ENCODE peak calls at places on chromosomes 4 and X, in ten cellular contexts. One of them, this sample, is unnamed.

GRCh38 chrX:39335447-39336235 is 534.4 kb downstream of the MID1IP1 start:
- DNase-seq in astrocyte of the spinal cord: no peak
- DNase-seq in type B pancreatic cell: no peak
- DNase-seq in GM20000: no peak
- DNase-seq in left ventricle myocardium inferior: no peak
- DNase-seq in Calu3: no peak
- DNase-seq in choroid plexus epithelial cell: no peak
- DNase-seq in GM06990: no peak
- DNase-seq in kidney epithelial cell: no peak
- DNase-seq in fibroblast of lung: no peak
- DNase-seq in this sample: no peak

GRCh38 chr4:83771113-83771705 is 235.3 kb downstream of the GPAT3 start:
- DNase-seq in GM20000: peak
- DNase-seq in kidney epithelial cell: no peak
- DNase-seq in astrocyte of the spinal cord: peak
- DNase-seq in type B pancreatic cell: no peak
- DNase-seq in GM06990: no peak
- DNase-seq in left ventricle myocardium inferior: peak
- DNase-seq in fibroblast of lung: peak
- DNase-seq in Calu3: peak
- DNase-seq in choroid plexus epithelial cell: peak
- DNase-seq in this sample: peak

GRCh38 chr4:65719635-65720034 is 49.3 kb upstream of the EPHA5 start:
- DNase-seq in left ventricle myocardium inferior: no peak
- DNase-seq in GM20000: no peak
- DNase-seq in astrocyte of the spinal cord: no peak
- DNase-seq in fibroblast of lung: no peak
- DNase-seq in type B pancreatic cell: no peak
- DNase-seq in GM06990: no peak
- DNase-seq in kidney epithelial cell: no peak
- DNase-seq in choroid plexus epithelial cell: no peak
- DNase-seq in Calu3: no peak
- DNase-seq in this sample: no peak

GRCh38 chr4:172042714-172043114 is 229.5 kb downstream of the GALNTL6 start:
- DNase-seq in kidney epithelial cell: no peak
- DNase-seq in choroid plexus epithelial cell: peak
- DNase-seq in type B pancreatic cell: no peak
- DNase-seq in Calu3: peak
- DNase-seq in GM06990: no peak
- DNase-seq in GM20000: no peak
- DNase-seq in left ventricle myocardium inferior: no peak
- DNase-seq in fibroblast of lung: peak
- DNase-seq in astrocyte of the spinal cord: no peak
- DNase-seq in this sample: no peak

GRCh38 chr4:124325676-124326075 is 386.9 kb downstream of the ANKRD50 start:
- DNase-seq in Calu3: no peak
- DNase-seq in GM06990: no peak
- DNase-seq in astrocyte of the spinal cord: no peak
- DNase-seq in GM20000: no peak
- DNase-seq in fibroblast of lung: no peak
- DNase-seq in left ventricle myocardium inferior: no peak
- DNase-seq in kidney epithelial cell: no peak
- DNase-seq in choroid plexus epithelial cell: no peak
- DNase-seq in type B pancreatic cell: no peak
- DNase-seq in this sample: no peak

GRCh38 chrX:99001286-99001685 is 1408.8 kb downstream of the PCDH19 start:
- DNase-seq in Calu3: no peak
- DNase-seq in type B pancreatic cell: no peak
- DNase-seq in fibroblast of lung: no peak
- DNase-seq in choroid plexus epithelial cell: no peak
- DNase-seq in kidney epithelial cell: no peak
- DNase-seq in GM20000: no peak
- DNase-seq in astrocyte of the spinal cord: no peak
- DNase-seq in GM06990: no peak
- DNase-seq in left ventricle myocardium inferior: no peak
- DNase-seq in this sample: no peak

GRCh38 chr4:38060829-38061431 is 100.7 kb downstream of the PTTG2 start:
- DNase-seq in astrocyte of the spinal cord: peak
- DNase-seq in fibroblast of lung: peak
- DNase-seq in kidney epithelial cell: no peak
- DNase-seq in left ventricle myocardium inferior: no peak
- DNase-seq in choroid plexus epithelial cell: peak
- DNase-seq in GM06990: no peak
- DNase-seq in GM20000: no peak
- DNase-seq in type B pancreatic cell: no peak
- DNase-seq in Calu3: no peak
- DNase-seq in this sample: no peak

GRCh38 chrX:74232859-74233258 is 71.1 kb upstream of the ZCCHC13 start:
- DNase-seq in Calu3: peak
- DNase-seq in kidney epithelial cell: no peak
- DNase-seq in astrocyte of the spinal cord: peak
- DNase-seq in left ventricle myocardium inferior: no peak
- DNase-seq in GM20000: no peak
- DNase-seq in type B pancreatic cell: no peak
- DNase-seq in choroid plexus epithelial cell: peak
- DNase-seq in GM06990: no peak
- DNase-seq in fibroblast of lung: peak
- DNase-seq in this sample: peak

GRCh38 chr4:172232966-172233365 is 419.8 kb downstream of the GALNTL6 start:
- DNase-seq in type B pancreatic cell: no peak
- DNase-seq in Calu3: no peak
- DNase-seq in fibroblast of lung: no peak
- DNase-seq in GM20000: no peak
- DNase-seq in choroid plexus epithelial cell: peak
- DNase-seq in left ventricle myocardium inferior: no peak
- DNase-seq in astrocyte of the spinal cord: no peak
- DNase-seq in GM06990: no peak
- DNase-seq in kidney epithelial cell: no peak
- DNase-seq in this sample: no peak

GRCh38 chr4:122086338-122086737 is 65.8 kb upstream of the BLTP1 start:
- DNase-seq in astrocyte of the spinal cord: no peak
- DNase-seq in GM06990: no peak
- DNase-seq in Calu3: no peak
- DNase-seq in type B pancreatic cell: no peak
- DNase-seq in kidney epithelial cell: no peak
- DNase-seq in fibroblast of lung: no peak
- DNase-seq in left ventricle myocardium inferior: no peak
- DNase-seq in choroid plexus epithelial cell: peak
- DNase-seq in GM20000: no peak
- DNase-seq in this sample: no peak

GRCh38 chrX:38095971-38096529 is 89.7 kb downstream of the SYTL5 start:
- DNase-seq in left ventricle myocardium inferior: no peak
- DNase-seq in astrocyte of the spinal cord: peak
- DNase-seq in type B pancreatic cell: no peak
- DNase-seq in fibroblast of lung: peak
- DNase-seq in GM20000: no peak
- DNase-seq in kidney epithelial cell: peak
- DNase-seq in choroid plexus epithelial cell: peak
- DNase-seq in Calu3: no peak
- DNase-seq in GM06990: no peak
- DNase-seq in this sample: peak

GRCh38 chr4:42965326-42965725 is 72.8 kb downstream of the GRXCR1 start:
- DNase-seq in kidney epithelial cell: no peak
- DNase-seq in GM06990: no peak
- DNase-seq in type B pancreatic cell: no peak
- DNase-seq in choroid plexus epithelial cell: no peak
- DNase-seq in left ventricle myocardium inferior: no peak
- DNase-seq in GM20000: no peak
- DNase-seq in astrocyte of the spinal cord: no peak
- DNase-seq in Calu3: no peak
- DNase-seq in fibroblast of lung: no peak
- DNase-seq in this sample: no peak

GRCh38 chr4:98433608-98434198 is 172.5 kb downstream of the RAP1GDS1 start:
- DNase-seq in Calu3: no peak
- DNase-seq in type B pancreatic cell: no peak
- DNase-seq in fibroblast of lung: peak
- DNase-seq in GM20000: no peak
- DNase-seq in GM06990: no peak
- DNase-seq in left ventricle myocardium inferior: no peak
- DNase-seq in astrocyte of the spinal cord: no peak
- DNase-seq in choroid plexus epithelial cell: no peak
- DNase-seq in kidney epithelial cell: no peak
- DNase-seq in this sample: peak

GRCh38 chr4:94472056-94472826 is 20.5 kb downstream of the PDLIM5 start:
- DNase-seq in GM06990: no peak
- DNase-seq in kidney epithelial cell: no peak
- DNase-seq in fibroblast of lung: peak
- DNase-seq in Calu3: no peak
- DNase-seq in left ventricle myocardium inferior: no peak
- DNase-seq in choroid plexus epithelial cell: peak
- DNase-seq in type B pancreatic cell: no peak
- DNase-seq in GM20000: no peak
- DNase-seq in astrocyte of the spinal cord: peak
- DNase-seq in this sample: peak

GRCh38 chr4:74768857-74769525 is 25.3 kb downstream of the BTC start:
- DNase-seq in choroid plexus epithelial cell: peak
- DNase-seq in GM06990: no peak
- DNase-seq in kidney epithelial cell: peak
- DNase-seq in GM20000: no peak
- DNase-seq in fibroblast of lung: peak
- DNase-seq in astrocyte of the spinal cord: peak
- DNase-seq in left ventricle myocardium inferior: no peak
- DNase-seq in type B pancreatic cell: no peak
- DNase-seq in Calu3: peak
- DNase-seq in this sample: peak

GRCh38 chr4:2350982-2351381 is 67.5 kb downstream of the ZFYVE28 start:
- DNase-seq in fibroblast of lung: no peak
- DNase-seq in kidney epithelial cell: no peak
- DNase-seq in type B pancreatic cell: peak
- DNase-seq in GM06990: no peak
- DNase-seq in Calu3: no peak
- DNase-seq in GM20000: no peak
- DNase-seq in astrocyte of the spinal cord: no peak
- DNase-seq in left ventricle myocardium inferior: no peak
- DNase-seq in choroid plexus epithelial cell: no peak
- DNase-seq in this sample: no peak

GRCh38 chr4:143185253-143186107 is 763 bp downstream of the USP38 start:
- DNase-seq in GM06990: no peak
- DNase-seq in Calu3: peak
- DNase-seq in left ventricle myocardium inferior: peak
- DNase-seq in GM20000: peak
- DNase-seq in kidney epithelial cell: no peak
- DNase-seq in fibroblast of lung: peak
- DNase-seq in type B pancreatic cell: no peak
- DNase-seq in astrocyte of the spinal cord: no peak
- DNase-seq in choroid plexus epithelial cell: peak
- DNase-seq in this sample: no peak

GRCh38 chr4:104795264-104795934 is 300.7 kb upstream of the CXXC4 start:
- DNase-seq in left ventricle myocardium inferior: no peak
- DNase-seq in fibroblast of lung: no peak
- DNase-seq in astrocyte of the spinal cord: peak
- DNase-seq in GM20000: peak
- DNase-seq in type B pancreatic cell: no peak
- DNase-seq in kidney epithelial cell: no peak
- DNase-seq in GM06990: peak
- DNase-seq in choroid plexus epithelial cell: no peak
- DNase-seq in Calu3: no peak
- DNase-seq in this sample: no peak

DNA sequence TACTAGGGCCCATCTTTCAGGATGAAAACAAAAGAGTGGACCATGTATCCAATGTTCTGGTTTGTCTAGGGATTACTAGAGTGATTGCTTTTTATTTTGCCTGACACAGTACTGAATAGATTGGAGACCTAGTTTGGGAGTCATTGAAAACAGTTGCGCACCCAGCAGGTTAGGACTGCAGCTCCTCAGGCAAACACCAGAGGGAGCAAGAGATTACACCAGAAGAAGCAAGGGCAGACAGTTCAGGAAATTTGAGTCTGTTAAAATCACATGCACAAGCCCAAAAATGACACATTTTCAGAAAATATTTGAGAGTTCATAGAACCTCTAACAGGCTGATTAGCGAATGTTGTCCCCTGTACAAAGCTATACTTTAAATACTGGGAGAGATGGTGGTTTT is 55.6 kb downstream of the CYLC1 start:
- DNase-seq in Calu3: no peak
- DNase-seq in left ventricle myocardium inferior: no peak
- DNase-seq in GM20000: peak
- DNase-seq in GM06990: no peak
- DNase-seq in choroid plexus epithelial cell: peak
- DNase-seq in astrocyte of the spinal cord: no peak
- DNase-seq in type B pancreatic cell: no peak
- DNase-seq in fibroblast of lung: no peak
- DNase-seq in kidney epithelial cell: no peak
- DNase-seq in this sample: peak
- TF ChIP-seq CTCF in Calu3: no peak
- TF ChIP-seq CTCF in left ventricle myocardium inferior: no peak
- TF ChIP-seq CTCF in GM20000: no peak
- TF ChIP-seq CTCF in GM06990: peak
- TF ChIP-seq CTCF in choroid plexus epithelial cell: peak
- TF ChIP-seq CTCF in astrocyte of the spinal cord: peak
- TF ChIP-seq CTCF in type B pancreatic cell: peak
- TF ChIP-seq CTCF in fibroblast of lung: peak
- TF ChIP-seq CTCF in kidney epithelial cell: peak
- TF ChIP-seq CTCF in this sample: peak

GRCh38 chrX:47628980-47629379 is 750 bp downstream of the CFP start:
- DNase-seq in fibroblast of lung: no peak
- DNase-seq in GM06990: no peak
- DNase-seq in left ventricle myocardium inferior: no peak
- DNase-seq in type B pancreatic cell: no peak
- DNase-seq in Calu3: no peak
- DNase-seq in kidney epithelial cell: no peak
- DNase-seq in GM20000: no peak
- DNase-seq in astrocyte of the spinal cord: no peak
- DNase-seq in choroid plexus epithelial cell: no peak
- DNase-seq in this sample: no peak
- TF ChIP-seq CTCF in fibroblast of lung: no peak
- TF ChIP-seq CTCF in GM06990: peak
- TF ChIP-seq CTCF in left ventricle myocardium inferior: no peak
- TF ChIP-seq CTCF in type B pancreatic cell: no peak
- TF ChIP-seq CTCF in Calu3: no peak
- TF ChIP-seq CTCF in kidney epithelial cell: no peak
- TF ChIP-seq CTCF in GM20000: no peak
- TF ChIP-seq CTCF in astrocyte of the spinal cord: no peak
- TF ChIP-seq CTCF in choroid plexus epithelial cell: peak
- TF ChIP-seq CTCF in this sample: no peak

GRCh38 chrX:63506320-63506719 is 155.2 kb upstream of the SPIN4 start:
- DNase-seq in GM06990: no peak
- DNase-seq in type B pancreatic cell: no peak
- DNase-seq in kidney epithelial cell: no peak
- DNase-seq in GM20000: no peak
- DNase-seq in Calu3: no peak
- DNase-seq in choroid plexus epithelial cell: peak
- DNase-seq in fibroblast of lung: peak
- DNase-seq in left ventricle myocardium inferior: no peak
- DNase-seq in astrocyte of the spinal cord: peak
- DNase-seq in this sample: peak
- TF ChIP-seq CTCF in GM06990: peak
- TF ChIP-seq CTCF in type B pancreatic cell: peak
- TF ChIP-seq CTCF in kidney epithelial cell: no peak
- TF ChIP-seq CTCF in GM20000: no peak
- TF ChIP-seq CTCF in Calu3: no peak
- TF ChIP-seq CTCF in choroid plexus epithelial cell: peak
- TF ChIP-seq CTCF in fibroblast of lung: no peak
- TF ChIP-seq CTCF in left ventricle myocardium inferior: peak
- TF ChIP-seq CTCF in astrocyte of the spinal cord: peak
- TF ChIP-seq CTCF in this sample: peak

DNA sequence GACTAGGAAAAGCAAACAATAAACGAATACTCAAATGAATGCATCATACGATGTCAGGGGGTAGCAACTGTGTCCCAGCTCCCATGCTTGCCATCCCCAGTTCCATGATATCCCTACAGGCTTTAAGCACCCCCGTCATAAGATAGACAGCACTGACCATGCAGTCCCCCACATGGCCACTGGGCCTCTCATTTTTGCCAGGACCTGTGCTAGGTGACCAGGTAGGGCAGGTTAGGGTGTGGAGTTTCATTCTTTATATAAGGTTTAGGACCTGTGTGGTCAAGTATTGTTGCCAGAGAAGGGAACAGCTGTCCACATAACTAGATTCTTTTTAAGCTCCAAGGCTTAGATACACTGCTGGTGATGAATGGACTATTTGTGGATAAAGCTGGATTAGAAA is 9.7 kb downstream of the PPEF2 start:
- DNase-seq in kidney epithelial cell: no peak
- DNase-seq in GM06990: no peak
- DNase-seq in fibroblast of lung: no peak
- DNase-seq in astrocyte of the spinal cord: no peak
- DNase-seq in type B pancreatic cell: no peak
- DNase-seq in Calu3: peak
- DNase-seq in choroid plexus epithelial cell: no peak
- DNase-seq in GM20000: no peak
- DNase-seq in left ventricle myocardium inferior: no peak
- DNase-seq in this sample: no peak
- TF ChIP-seq CTCF in kidney epithelial cell: peak
- TF ChIP-seq CTCF in GM06990: no peak
- TF ChIP-seq CTCF in fibroblast of lung: no peak
- TF ChIP-seq CTCF in astrocyte of the spinal cord: peak
- TF ChIP-seq CTCF in type B pancreatic cell: peak
- TF ChIP-seq CTCF in Calu3: no peak
- TF ChIP-seq CTCF in choroid plexus epithelial cell: peak
- TF ChIP-seq CTCF in GM20000: no peak
- TF ChIP-seq CTCF in left ventricle myocardium inferior: no peak
- TF ChIP-seq CTCF in this sample: peak